ENCODE peak calls at places on chromosomes 12 and 14, in nine cellular contexts. G is GM19239; V is DMS79 treated with DMSO at 0.1 percent for 48 hours; N is T-helper 1 cell; U is EH; C is stomach; W is iPS DF 19.7; E is stimulated activated naive CD4-positive, alpha-beta T cell; H is glutamatergic neuron. O is an unnamed sample.

GRCh38 chr14:104867371-104868059 is 2.4 kb downstream of the CEP170B start:
- DNase-seq in G (no peak), E (no peak), C (no peak), W (no peak), H (no peak), U (no peak), N (no peak), V (no peak), O (no peak)

GRCh38 chr12:6224550-6224949 is 24.4 kb downstream of the CD9 start:
- DNase-seq in N (no peak), C (no peak), H (no peak), V (no peak), U (no peak), E (no peak), G (no peak), W (no peak), O (no peak)

GRCh38 chr12:117875652-117876491 is 92.9 kb downstream of the KSR2 start:
- DNase-seq in U (peak; percentile 27), E (no peak), H (peak; percentile 84), C (no peak), N (peak; percentile 46), V (peak; percentile 80), W (peak; percentile 57), G (no peak), O (no peak)

GRCh38 chr12:122366685-122367475 is 55.6 kb downstream of the CLIP1 start:
- DNase-seq in N (no peak), W (peak; percentile 82), V (no peak), C (no peak), U (peak; percentile 96), E (no peak), G (no peak), H (no peak), O (no peak)

GRCh38 chr14:101122114-101122854 is 218.8 kb upstream of the RTL1 start:
- DNase-seq in C (peak; percentile 11), E (no peak), W (no peak), H (no peak), U (no peak), N (no peak), G (no peak), V (no peak), O (no peak)

GRCh38 chr12:65430571-65431306 is 152.3 kb downstream of the MSRB3 start:
- DNase-seq in G (no peak), C (no peak), N (no peak), E (no peak), H (no peak), W (no peak), U (peak; percentile 78), V (no peak), O (no peak)

GRCh38 chr12:57552692-57553321 is 3.0 kb downstream of the KIF5A start:
- DNase-seq in G (no peak), H (no peak), N (no peak), C (no peak), V (peak; percentile 46), U (peak; percentile 78), W (no peak), E (no peak), O (no peak)

GRCh38 chr14:104390221-104390931 is 189.2 kb upstream of the C14orf180 start:
- DNase-seq in W (no peak), G (peak; percentile 4), C (no peak), E (no peak), V (no peak), U (no peak), H (no peak), N (no peak), O (no peak)

GRCh38 chr12:121822393-121823100 is 18.7 kb downstream of the SETD1B start:
- DNase-seq in H (no peak), C (no peak), U (no peak), G (no peak), N (no peak), E (no peak), V (no peak), W (no peak), O (no peak)

GRCh38 chr14:35999264-35999663 is 173.1 kb downstream of the BRMS1L start:
- DNase-seq in W (no peak), U (no peak), N (no peak), H (no peak), E (no peak), V (no peak), G (no peak), C (no peak), O (no peak)

GRCh38 chr14:23094666-23095195 is at the start of gene ACIN1:
- DNase-seq in E (no peak), G (no peak), W (no peak), U (peak; percentile 90), V (no peak), N (peak; percentile 75), C (peak; percentile 75), H (no peak), O (no peak)

GRCh38 chr12:101802486-101802885 is 28.3 kb downstream of the GNPTAB start:
- DNase-seq in U (no peak), H (no peak), G (no peak), E (no peak), C (no peak), V (no peak), W (no peak), N (no peak), O (no peak)

GRCh38 chr12:88952543-88952942 is 372.3 kb upstream of the KITLG start:
- DNase-seq in C (peak; percentile 54), H (no peak), U (peak; percentile 76), N (no peak), G (no peak), W (no peak), E (no peak), V (no peak), O (no peak)

GRCh38 chr12:124395284-124395752 is 100.4 kb downstream of the RFLNA start:
- DNase-seq in C (no peak), E (no peak), N (no peak), U (peak; percentile 75), G (no peak), W (no peak), H (peak; percentile 74), V (no peak), O (no peak)

GRCh38 chr14:100884456-100884855 is 19.1 kb downstream of the RTL1 start:
- DNase-seq in W (no peak), H (peak; percentile 3), V (no peak), E (no peak), G (no peak), U (no peak), C (no peak), N (no peak), O (no peak)

GRCh38 chr12:81627336-81628189 is 131.6 kb downstream of the PPFIA2 start:
- DNase-seq in E (no peak), U (peak; percentile 27), W (no peak), C (no peak), G (no peak), N (no peak), H (no peak), V (peak; percentile 25), O (no peak)

GRCh38 chr14:75738192-75738591 is 77.1 kb downstream of the TTLL5 start:
- DNase-seq in G (no peak), U (peak; percentile 3), C (no peak), W (no peak), V (no peak), N (no peak), H (no peak), E (no peak), O (no peak)

GRCh38 chr12:105077435-105077834 is 6.8 kb downstream of the ALDH1L2 start:
- DNase-seq in U (peak; percentile 19), C (no peak), N (no peak), E (no peak), G (no peak), H (no peak), V (no peak), W (no peak), O (no peak)

GRCh38 chr14:98169170-98169587 is 1102.8 kb downstream of the BCL11B start:
- DNase-seq in E (no peak), G (no peak), H (no peak), W (no peak), V (no peak), U (no peak), C (no peak), N (no peak), O (no peak)

GRCh38 chr14:38065101-38065762 is 142.5 kb upstream of the SSTR1 start:
- DNase-seq in W (no peak), E (peak; percentile 50), N (peak; percentile 7), G (no peak), H (peak; percentile 13), C (no peak), U (no peak), V (no peak), O (peak; percentile 81)

GRCh38 chr12:12999276-12999958 is 648 bp downstream of the HEBP1 start:
- DNase-seq in H (peak; percentile 32), W (no peak), E (no peak), U (peak; percentile 50), C (no peak), V (no peak), G (no peak), N (no peak), O (no peak)

GRCh38 chr12:111031956-111032919 is 111.9 kb upstream of the MYL2 start:
- DNase-seq in H (no peak), W (no peak), N (no peak), G (no peak), U (no peak), E (no peak), V (no peak), C (no peak), O (no peak)

GRCh38 chr12:126907900-126908764 is 1358.8 kb upstream of the TMEM132C start:
- DNase-seq in G (no peak), W (no peak), N (no peak), E (no peak), V (no peak), C (no peak), H (no peak), U (no peak), O (no peak)

GRCh38 chr12:59780605-59781135 is 184.8 kb downstream of the SLC16A7 start:
- DNase-seq in N (no peak), C (no peak), E (no peak), H (no peak), G (no peak), V (no peak), U (peak; percentile 52), W (peak; percentile 35), O (no peak)

GRCh38 chr12:3336606-3337311 is 154.2 kb upstream of the PRMT8 start:
- DNase-seq in N (no peak), E (no peak), V (peak; percentile 44), W (no peak), H (no peak), G (no peak), C (peak; percentile 34), U (no peak), O (no peak)

GRCh38 chr12:93145086-93145485 is 216.0 kb upstream of the EEA1 start:
- DNase-seq in V (no peak), G (no peak), C (no peak), N (no peak), E (no peak), H (no peak), U (peak; percentile 82), W (no peak), O (no peak)

GRCh38 chr14:72369106-72369505 is 436.9 kb downstream of the RGS6 start:
- DNase-seq in G (no peak), N (no peak), E (no peak), W (no peak), C (no peak), H (no peak), V (no peak), U (no peak), O (no peak)